ENCODE peak calls at places on chromosomes 5 and 9, in ten cellular contexts. T is IMR-90; U is cardiac fibroblast; E is left ventricle myocardium inferior; L is naive thymus-derived CD4-positive, alpha-beta T cell; I is suprapubic skin; R is ovary; P is transverse colon; D is uterus; Z is A549. G is an unnamed sample.

GRCh38 chr5:23583081-23583480 is 75.7 kb downstream of the PRDM9 start:
- DNase-seq in T (no peak), U (no peak), E (no peak), L (no peak), I (no peak), R (no peak), P (no peak), D (no peak), Z (no peak), G (no peak)

GRCh38 chr5:147223951-147224791 is 10.7 kb upstream of the STK32A start:
- DNase-seq in T (peak), U (peak), E (no peak), L (no peak), I (no peak), R (no peak), P (peak), D (no peak), Z (peak), G (peak)

GRCh38 chr9:133609311-133610098 is at the start of gene FAM163B:
- DNase-seq in T (peak), U (peak), E (peak), L (peak), I (no peak), R (peak), P (no peak), D (peak), Z (no peak), G (no peak)

GRCh38 chr9:116287721-116288120 is 134.1 kb downstream of the PAPPA start:
- DNase-seq in T (peak), U (peak), E (no peak), L (no peak), I (no peak), R (no peak), P (no peak), D (no peak), Z (no peak), G (no peak)

GRCh38 chr9:90642570-90643539 is at the start of gene DIRAS2:
- DNase-seq in T (peak), U (peak), E (peak), L (no peak), I (no peak), R (peak), P (peak), D (peak), Z (peak), G (no peak)

GRCh38 chr5:143431789-143432188 is 28.3 kb upstream of the NR3C1 start:
- DNase-seq in T (no peak), U (no peak), E (no peak), L (no peak), I (no peak), R (no peak), P (no peak), D (no peak), Z (no peak), G (no peak)

GRCh38 chr9:114000063-114000454 is 78.0 kb downstream of the AMBP start:
- DNase-seq in T (no peak), U (no peak), E (no peak), L (no peak), I (peak), R (peak), P (no peak), D (no peak), Z (no peak), G (no peak)

GRCh38 chr5:122403965-122404364 is 91.9 kb downstream of the SNCAIP start:
- DNase-seq in T (peak), U (no peak), E (no peak), L (no peak), I (no peak), R (no peak), P (no peak), D (no peak), Z (no peak), G (no peak)

GRCh38 chr5:160442824-160443431 is 21.3 kb downstream of the PTTG1 start:
- DNase-seq in T (no peak), U (no peak), E (no peak), L (no peak), I (no peak), R (no peak), P (no peak), D (no peak), Z (no peak), G (no peak)

GRCh38 chr5:135810188-135810943 is 24.1 kb upstream of the SLC25A48 start:
- DNase-seq in T (no peak), U (no peak), E (no peak), L (no peak), I (no peak), R (no peak), P (no peak), D (no peak), Z (no peak), G (no peak)

GRCh38 chr9:84170521-84171141 is 169.9 kb downstream of the SLC28A3 start:
- DNase-seq in T (peak), U (peak), E (peak), L (no peak), I (no peak), R (peak), P (peak), D (peak), Z (peak), G (peak)

GRCh38 chr9:27771803-27772545 is 198.7 kb upstream of the C9orf72 start:
- DNase-seq in T (no peak), U (peak), E (no peak), L (no peak), I (no peak), R (no peak), P (no peak), D (no peak), Z (no peak), G (no peak)

GRCh38 chr5:115586525-115587146 is 15.6 kb downstream of the TICAM2 start:
- DNase-seq in T (peak), U (peak), E (no peak), L (peak), I (no peak), R (no peak), P (no peak), D (no peak), Z (peak), G (peak)

GRCh38 chr9:76629205-76629990 is 134.8 kb upstream of the PCA3 start:
- DNase-seq in T (no peak), U (no peak), E (no peak), L (no peak), I (no peak), R (no peak), P (no peak), D (no peak), Z (no peak), G (no peak)

GRCh38 chr9:77714077-77714549 is 66.0 kb upstream of the GNA14 start:
- DNase-seq in T (peak), U (peak), E (no peak), L (no peak), I (no peak), R (no peak), P (no peak), D (no peak), Z (no peak), G (no peak)

GRCh38 chr5:33975846-33976245 is 8.6 kb downstream of the SLC45A2 start:
- DNase-seq in T (peak), U (peak), E (no peak), L (no peak), I (no peak), R (no peak), P (no peak), D (no peak), Z (no peak), G (no peak)

GRCh38 chr5:73365301-73365853 is 83.2 kb downstream of the FOXD1 start:
- DNase-seq in T (peak), U (peak), E (no peak), L (no peak), I (no peak), R (no peak), P (no peak), D (no peak), Z (peak), G (no peak)

GRCh38 chr5:78753093-78753531 is 104.5 kb upstream of the LHFPL2 start:
- DNase-seq in T (peak), U (peak), E (no peak), L (no peak), I (no peak), R (no peak), P (no peak), D (no peak), Z (peak), G (no peak)

DNA sequence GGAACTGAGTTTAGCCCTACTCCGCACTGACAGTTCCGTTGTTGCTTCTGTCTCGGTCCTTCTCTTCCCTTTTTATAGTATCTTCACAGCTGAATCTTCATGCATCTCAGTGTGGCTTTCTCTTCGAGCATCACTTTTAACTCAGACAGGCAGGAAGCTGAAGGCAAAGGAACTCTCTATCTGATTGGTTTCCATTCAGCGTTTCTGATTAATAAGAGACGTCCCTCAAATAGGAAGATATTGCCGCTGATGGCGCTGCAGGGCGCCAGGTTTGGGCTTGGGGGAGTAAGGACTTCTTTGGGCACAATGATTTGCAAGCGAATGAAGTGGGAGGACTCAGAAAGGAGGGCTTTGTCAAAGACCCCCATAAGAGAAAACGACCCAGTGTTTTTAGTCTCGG is at the start of gene CDH9:
- DNase-seq in T (no peak), U (no peak), E (no peak), L (no peak), I (no peak), R (no peak), P (no peak), D (no peak), Z (peak), G (no peak)
- H3K4me3 ChIP-seq in T (no peak), U (no peak), E (no peak), L (no peak), I (no peak), R (no peak), P (no peak), D (no peak), Z (peak), G (no peak)

DNA sequence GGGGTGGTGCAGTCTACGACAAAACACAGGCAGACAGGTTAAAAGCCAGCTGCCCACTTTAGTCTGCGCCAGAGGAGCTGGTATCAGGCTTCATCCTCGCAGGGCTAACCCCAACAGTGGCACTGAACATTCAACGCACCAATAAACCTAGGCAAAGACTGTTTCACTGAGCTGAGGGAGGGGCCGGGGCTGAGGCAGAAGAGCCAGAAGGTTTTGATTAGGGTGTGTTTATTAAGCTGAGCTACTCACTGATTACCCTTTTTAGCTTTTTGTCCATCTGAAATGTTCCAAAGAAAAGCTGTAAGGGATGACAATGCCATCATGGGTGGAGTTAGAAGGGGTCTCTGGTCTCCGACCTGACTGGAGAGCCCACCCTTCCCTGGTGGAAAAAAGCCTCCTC is 1.4 kb downstream of the ZMYND19 start:
- DNase-seq in T (no peak), U (no peak), E (no peak), L (no peak), I (no peak), R (no peak), P (no peak), D (no peak), Z (no peak), G (no peak)
- H3K4me3 ChIP-seq in T (no peak), U (peak), E (peak), L (peak), I (peak), R (no peak), P (no peak), D (no peak), Z (peak), G (peak)

DNA sequence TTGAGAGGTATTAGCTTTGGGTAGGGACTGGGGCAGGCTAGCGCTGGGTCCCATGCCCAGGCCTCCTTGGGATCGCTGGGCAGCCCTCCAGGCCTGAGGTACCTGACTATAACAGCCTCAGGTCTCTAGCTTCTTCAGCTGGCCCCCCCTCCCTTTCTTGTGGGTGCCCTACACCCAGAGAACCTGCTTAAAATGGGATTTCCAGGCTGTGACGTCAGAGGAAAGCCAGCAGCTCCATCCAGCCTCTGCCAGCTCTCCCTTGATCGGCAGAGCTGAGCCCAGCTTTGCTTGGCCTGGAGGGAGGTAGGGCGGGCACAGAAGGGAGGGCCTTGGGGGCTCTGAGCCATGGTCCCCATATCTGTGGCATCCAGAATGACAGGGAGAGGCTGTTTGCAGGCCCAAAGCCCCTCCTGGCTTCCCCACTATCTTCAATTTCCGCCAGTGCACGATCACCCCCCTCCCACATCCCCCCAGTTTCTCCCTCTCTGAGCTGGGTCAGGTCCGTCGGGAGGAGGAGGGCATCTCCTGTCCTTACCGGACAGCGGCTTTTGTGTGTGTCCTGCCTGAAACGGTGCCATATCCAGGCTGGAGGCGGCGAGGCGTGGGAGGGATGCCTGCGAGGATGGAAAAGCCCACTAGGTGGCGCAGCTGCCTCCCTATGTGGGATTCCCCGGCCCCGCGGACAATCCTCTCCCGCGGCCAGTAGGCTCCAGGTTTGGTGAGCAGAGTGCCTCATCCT is 10.8 kb downstream of the REEP2 start:
- DNase-seq in T (peak), U (peak), E (peak), L (peak), I (peak), R (peak), P (peak), D (peak), Z (peak), G (peak)
- H3K4me3 ChIP-seq in T (no peak), U (no peak), E (no peak), L (no peak), I (no peak), R (no peak), P (no peak), D (no peak), Z (no peak), G (peak)

GRCh38 chr5:109692011-109692410 is 2.3 kb downstream of the MAN2A1 start:
- DNase-seq in T (peak), U (peak), E (no peak), L (no peak), I (no peak), R (no peak), P (no peak), D (no peak), Z (no peak), G (no peak)
- H3K4me3 ChIP-seq in T (peak), U (peak), E (peak), L (peak), I (peak), R (peak), P (peak), D (no peak), Z (no peak), G (peak)

GRCh38 chr5:158074992-158075769 is 216.2 kb upstream of the CLINT1 start:
- DNase-seq in T (peak), U (peak), E (peak), L (peak), I (no peak), R (peak), P (peak), D (peak), Z (peak), G (peak)
- H3K4me3 ChIP-seq in T (peak), U (peak), E (peak), L (no peak), I (no peak), R (peak), P (no peak), D (no peak), Z (no peak), G (no peak)

GRCh38 chr5:87770601-87771121 is 357.9 kb upstream of the CCNH start:
- DNase-seq in T (no peak), U (no peak), E (no peak), L (no peak), I (no peak), R (no peak), P (no peak), D (no peak), Z (no peak), G (no peak)

GRCh38 chr5:87769137-87769536 is 356.4 kb upstream of the CCNH start:
- DNase-seq in T (no peak), U (no peak), E (no peak), L (no peak), I (no peak), R (no peak), P (no peak), D (no peak), Z (no peak), G (no peak)

GRCh38 chr5:87765009-87765408 is 352.3 kb upstream of the CCNH start:
- DNase-seq in T (no peak), U (no peak), E (no peak), L (no peak), I (no peak), R (no peak), P (no peak), D (no peak), Z (no peak), G (no peak)

DNA sequence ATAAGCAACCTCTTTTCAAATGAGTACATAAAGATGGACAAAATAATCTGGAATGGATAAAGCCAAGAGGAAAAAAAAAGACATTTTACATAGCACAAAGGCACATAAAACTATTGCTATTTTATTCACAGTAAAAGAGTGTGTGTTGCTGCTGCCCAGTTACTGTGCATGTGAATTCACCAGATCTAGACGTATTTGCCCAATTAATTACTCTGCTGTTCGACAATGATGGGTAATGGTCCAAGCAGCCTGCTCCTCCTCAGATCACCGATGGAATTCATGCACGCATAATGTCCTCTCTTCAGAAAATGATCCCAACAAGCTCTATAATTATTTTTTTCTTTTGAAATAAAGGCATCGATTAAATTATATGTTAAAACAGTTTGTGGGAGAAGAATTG is 357.3 kb upstream of the CCNH start:
- DNase-seq in T (no peak), U (no peak), E (no peak), L (no peak), I (no peak), R (no peak), P (no peak), D (no peak), Z (no peak), G (no peak)
- H3K4me3 ChIP-seq in T (no peak), U (no peak), E (no peak), L (no peak), I (no peak), R (no peak), P (no peak), D (no peak), Z (no peak), G (no peak)

DNA sequence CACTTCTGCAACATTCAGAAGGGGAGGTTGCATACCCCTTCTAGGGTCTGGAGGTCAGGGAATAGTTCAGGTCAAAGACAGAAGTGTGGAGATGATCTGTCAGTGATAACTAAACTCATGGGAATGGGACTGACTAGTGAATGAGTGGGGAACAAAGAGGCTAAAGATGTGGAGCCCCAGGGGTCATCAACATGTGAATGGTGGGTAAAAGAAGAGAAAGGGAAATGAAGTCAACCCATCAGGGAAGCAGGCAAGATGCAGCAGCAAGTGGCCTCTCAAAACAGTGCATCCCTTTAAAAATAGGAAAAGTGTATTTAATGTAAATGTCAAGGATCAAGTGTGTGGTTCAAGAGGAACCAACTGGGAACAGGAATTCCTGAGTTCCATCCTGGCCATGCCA is 69.9 kb downstream of the PLPPR1 start:
- DNase-seq in T (no peak), U (no peak), E (no peak), L (no peak), I (no peak), R (no peak), P (no peak), D (no peak), Z (no peak), G (no peak)
- H3K4me3 ChIP-seq in T (no peak), U (no peak), E (no peak), L (no peak), I (no peak), R (no peak), P (no peak), D (no peak), Z (no peak), G (no peak)

DNA sequence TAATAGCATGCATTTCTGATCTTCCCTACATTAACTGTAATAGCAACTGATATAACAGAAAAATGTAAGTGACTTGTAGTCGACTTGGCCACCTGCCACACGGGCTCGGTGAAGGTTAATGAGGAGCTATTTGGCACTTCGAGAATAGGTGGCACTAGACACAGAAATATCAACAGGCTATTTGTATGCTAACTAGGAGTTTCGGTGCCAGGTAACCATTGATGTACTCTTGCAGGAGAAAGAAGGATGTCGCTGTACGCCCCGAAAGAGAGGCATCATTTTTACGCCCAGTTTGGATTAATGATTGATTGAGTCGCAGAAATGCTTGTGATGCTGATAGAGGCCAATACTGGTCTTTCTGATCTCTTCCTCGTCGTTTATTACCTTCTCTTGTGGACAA is 516 bp upstream of the DMRT2 start:
- DNase-seq in T (no peak), U (no peak), E (no peak), L (no peak), I (no peak), R (no peak), P (peak), D (no peak), Z (no peak), G (no peak)
- H3K4me3 ChIP-seq in T (no peak), U (no peak), E (peak), L (no peak), I (peak), R (no peak), P (no peak), D (no peak), Z (peak), G (no peak)